ENCODE peak calls at places on chromosomes 4 and X, in six cellular contexts. One of them, this sample, is unnamed.

GRCh38 chrX:72258174-72258573 is 18.9 kb downstream of the RPS4X start:
- DNase-seq in T-helper 17 cell: no peak
- DNase-seq in amniotic stem cell: peak
- DNase-seq in T-helper 1 cell: no peak
- DNase-seq in Peyer's patch: no peak
- DNase-seq in NCI-H345: no peak
- DNase-seq in this sample: no peak

GRCh38 chr4:85821688-85822087 is 346.7 kb downstream of the ARHGAP24 start:
- DNase-seq in T-helper 1 cell: no peak
- DNase-seq in amniotic stem cell: no peak
- DNase-seq in NCI-H345: no peak
- DNase-seq in T-helper 17 cell: no peak
- DNase-seq in Peyer's patch: no peak
- DNase-seq in this sample: no peak

GRCh38 chrX:105552395-105552794 is 269.9 kb upstream of the NRK start:
- DNase-seq in Peyer's patch: no peak
- DNase-seq in T-helper 17 cell: no peak
- DNase-seq in NCI-H345: no peak
- DNase-seq in amniotic stem cell: no peak
- DNase-seq in T-helper 1 cell: no peak
- DNase-seq in this sample: no peak

GRCh38 chr4:150238591-150238990 is 160.3 kb downstream of the DCLK2 start:
- DNase-seq in T-helper 17 cell: no peak
- DNase-seq in Peyer's patch: no peak
- DNase-seq in T-helper 1 cell: no peak
- DNase-seq in NCI-H345: no peak
- DNase-seq in amniotic stem cell: no peak
- DNase-seq in this sample: no peak

GRCh38 chr4:184775854-184776555 is 42.1 kb upstream of the CENPU start:
- DNase-seq in Peyer's patch: no peak
- DNase-seq in T-helper 17 cell: no peak
- DNase-seq in T-helper 1 cell: no peak
- DNase-seq in NCI-H345: no peak
- DNase-seq in amniotic stem cell: no peak
- DNase-seq in this sample: no peak

GRCh38 chrX:30570505-30570904 is 7.1 kb downstream of the TASL start:
- DNase-seq in Peyer's patch: no peak
- DNase-seq in T-helper 1 cell: no peak
- DNase-seq in amniotic stem cell: no peak
- DNase-seq in NCI-H345: no peak
- DNase-seq in T-helper 17 cell: no peak
- DNase-seq in this sample: no peak

GRCh38 chr4:4803904-4804296 is 55.6 kb upstream of the MSX1 start:
- DNase-seq in Peyer's patch: no peak
- DNase-seq in NCI-H345: no peak
- DNase-seq in T-helper 1 cell: no peak
- DNase-seq in amniotic stem cell: no peak
- DNase-seq in T-helper 17 cell: no peak
- DNase-seq in this sample: no peak

GRCh38 chrX:71846429-71846828 is 64.2 kb upstream of the NHSL2 start:
- DNase-seq in T-helper 17 cell: no peak
- DNase-seq in T-helper 1 cell: no peak
- DNase-seq in NCI-H345: no peak
- DNase-seq in amniotic stem cell: no peak
- DNase-seq in Peyer's patch: no peak
- DNase-seq in this sample: no peak

GRCh38 chrX:68829594-68830485 is 1.0 kb downstream of the EFNB1 start:
- DNase-seq in T-helper 17 cell: no peak
- DNase-seq in T-helper 1 cell: no peak
- DNase-seq in NCI-H345: no peak
- DNase-seq in amniotic stem cell: no peak
- DNase-seq in Peyer's patch: peak
- DNase-seq in this sample: no peak

GRCh38 chrX:133600536-133600935 is 185.2 kb upstream of the GPC4 start:
- DNase-seq in Peyer's patch: no peak
- DNase-seq in NCI-H345: no peak
- DNase-seq in T-helper 17 cell: no peak
- DNase-seq in T-helper 1 cell: no peak
- DNase-seq in amniotic stem cell: no peak
- DNase-seq in this sample: no peak

This sample was measured in CMK.